ENCODE peak calls at places on chromosomes 2 and 18, in seven cellular contexts. J is brain microvascular endothelial cell; U is kidney epithelial cell; F is cardiac muscle cell; O is breast epithelium; X is body of pancreas; Z is naive thymus-derived CD4-positive, alpha-beta T cell. A is an unnamed sample.

GRCh38 chr2:35298493-35298892 is 1057.1 kb upstream of the CRIM1 start:
- DNase-seq in J (peak), U (peak), F (no peak), O (peak), X (no peak), Z (no peak), A (no peak)

GRCh38 chr2:233816334-233816733 is 38.0 kb downstream of the HJURP start:
- DNase-seq in J (no peak), U (no peak), F (no peak), O (no peak), X (no peak), Z (no peak), A (no peak)

GRCh38 chr2:107108556-107108955 is 222.6 kb upstream of the ST6GAL2 start:
- DNase-seq in J (peak), U (no peak), F (no peak), O (no peak), X (no peak), Z (no peak), A (no peak)

GRCh38 chr2:133130548-133131246 is 437.6 kb downstream of the NCKAP5 start:
- DNase-seq in J (peak), U (no peak), F (no peak), O (no peak), X (no peak), Z (no peak), A (no peak)

GRCh38 chr2:3257166-3257565 is 120.5 kb downstream of the EIPR1 start:
- DNase-seq in J (peak), U (peak), F (no peak), O (no peak), X (no peak), Z (no peak), A (no peak)

GRCh38 chr2:20506281-20506685 is 59.4 kb downstream of the RHOB start:
- DNase-seq in J (peak), U (no peak), F (no peak), O (no peak), X (no peak), Z (no peak), A (no peak)

GRCh38 chr2:67524236-67524635 is 127.1 kb downstream of the ETAA1 start:
- DNase-seq in J (no peak), U (no peak), F (no peak), O (no peak), X (no peak), Z (no peak), A (no peak)

GRCh38 chr2:9326975-9327374 is 96.4 kb downstream of the ITGB1BP1 start:
- DNase-seq in J (no peak), U (no peak), F (no peak), O (no peak), X (no peak), Z (no peak), A (no peak)

GRCh38 chr2:181679544-181679979 is 755 bp downstream of the NEUROD1 start:
- DNase-seq in J (no peak), U (no peak), F (no peak), O (no peak), X (no peak), Z (no peak), A (no peak)

GRCh38 chr2:101063352-101063751 is 61.3 kb downstream of the RPL31 start:
- DNase-seq in J (peak), U (no peak), F (no peak), O (no peak), X (no peak), Z (no peak), A (peak)

GRCh38 chr18:74631242-74632087 is 33.8 kb downstream of the ZNF407 start:
- DNase-seq in J (peak), U (no peak), F (no peak), O (no peak), X (no peak), Z (peak), A (peak)

GRCh38 chr2:59236723-59237122 is 995.6 kb upstream of the FANCL start:
- DNase-seq in J (no peak), U (no peak), F (no peak), O (no peak), X (no peak), Z (no peak), A (peak)

GRCh38 chr2:207928079-207928478 is 97.2 kb downstream of the PLEKHM3 start:
- DNase-seq in J (no peak), U (no peak), F (no peak), O (no peak), X (no peak), Z (no peak), A (no peak)

GRCh38 chr2:14565666-14566065 is 66.9 kb upstream of the LRATD1 start:
- DNase-seq in J (no peak), U (no peak), F (no peak), O (no peak), X (no peak), Z (no peak), A (no peak)

GRCh38 chr18:3151379-3152264 is 68.1 kb downstream of the MYOM1 start:
- DNase-seq in J (no peak), U (no peak), F (peak), O (no peak), X (no peak), Z (peak), A (no peak)

GRCh38 chr2:148645925-148646559 is 1.5 kb downstream of the EPC2 start:
- DNase-seq in J (peak), U (peak), F (peak), O (peak), X (peak), Z (peak), A (peak)

GRCh38 chr18:76984193-76985155 is 148.1 kb downstream of the MBP start:
- DNase-seq in J (no peak), U (no peak), F (no peak), O (no peak), X (no peak), Z (no peak), A (no peak)

GRCh38 chr2:234722176-234722575 is 225.3 kb upstream of the ARL4C start:
- DNase-seq in J (no peak), U (no peak), F (no peak), O (no peak), X (no peak), Z (no peak), A (no peak)

GRCh38 chr2:159202568-159203071 is 83.9 kb downstream of the WDSUB1 start:
- DNase-seq in J (peak), U (peak), F (no peak), O (no peak), X (peak), Z (no peak), A (peak)

GRCh38 chr2:55782528-55783173 is 89.0 kb upstream of the PNPT1 start:
- DNase-seq in J (no peak), U (no peak), F (no peak), O (no peak), X (no peak), Z (no peak), A (no peak)

GRCh38 chr2:71852141-71852711 is 295.4 kb downstream of the CYP26B1 start:
- DNase-seq in J (no peak), U (no peak), F (no peak), O (no peak), X (no peak), Z (no peak), A (no peak)

GRCh38 chr18:58169472-58169871 is 125.4 kb downstream of the NEDD4L start:
- DNase-seq in J (no peak), U (no peak), F (no peak), O (no peak), X (no peak), Z (no peak), A (no peak)

GRCh38 chr18:58166278-58166844 is 122.3 kb downstream of the NEDD4L start:
- DNase-seq in J (no peak), U (no peak), F (no peak), O (no peak), X (no peak), Z (no peak), A (no peak)

GRCh38 chr18:58167073-58167472 is 123.0 kb downstream of the NEDD4L start:
- DNase-seq in J (no peak), U (no peak), F (no peak), O (no peak), X (no peak), Z (no peak), A (no peak)

GRCh38 chr18:58168221-58168620 is 124.2 kb downstream of the NEDD4L start:
- DNase-seq in J (no peak), U (no peak), F (no peak), O (no peak), X (no peak), Z (no peak), A (no peak)

GRCh38 chr18:58168986-58169385 is 125.0 kb downstream of the NEDD4L start:
- DNase-seq in J (no peak), U (no peak), F (no peak), O (no peak), X (no peak), Z (no peak), A (no peak)
- H3K4me3 ChIP-seq in J (no peak), U (no peak), F (no peak), O (no peak), X (no peak), Z (no peak), A (no peak)

DNA sequence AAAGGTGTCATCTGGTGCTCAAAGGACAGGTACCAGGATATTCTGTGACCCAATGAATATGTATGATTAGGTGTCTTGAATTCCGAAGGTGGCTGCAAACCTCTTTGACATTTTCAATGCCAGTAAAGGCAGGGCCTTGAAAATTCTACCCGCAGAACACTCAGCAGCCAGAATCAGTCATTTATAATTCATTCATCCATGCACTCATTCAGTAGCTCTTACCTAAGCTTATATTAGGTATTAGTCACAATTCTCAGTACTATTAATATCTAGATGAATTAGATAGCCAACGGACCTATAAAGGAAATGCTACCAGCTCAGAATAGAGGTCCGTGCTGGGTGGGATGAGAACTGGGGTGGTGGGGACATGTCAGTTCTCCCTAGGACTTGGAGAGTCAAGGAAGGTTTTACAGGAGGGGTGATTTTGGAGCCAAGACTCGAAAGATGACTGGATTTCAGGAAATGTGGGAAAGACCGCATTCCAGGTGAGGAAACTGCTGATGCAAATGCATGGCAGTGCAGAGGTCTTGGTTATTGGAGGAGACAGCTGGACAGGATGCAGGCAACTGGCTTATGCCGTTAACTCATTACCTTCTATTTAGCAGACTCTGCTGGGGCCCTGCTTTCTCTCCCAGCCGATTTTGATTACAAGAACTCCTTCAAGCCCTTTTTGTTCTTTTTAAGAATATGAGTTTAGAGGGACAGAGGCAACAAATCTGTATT is 7.2 kb downstream of the TRIB2 start:
- DNase-seq in J (no peak), U (no peak), F (no peak), O (no peak), X (no peak), Z (no peak), A (no peak)
- H3K4me3 ChIP-seq in J (no peak), U (no peak), F (no peak), O (no peak), X (no peak), Z (no peak), A (no peak)

GRCh38 chr2:63614448-63614968 is 25.7 kb downstream of the MDH1 start:
- DNase-seq in J (no peak), U (peak), F (peak), O (no peak), X (no peak), Z (no peak), A (peak)

GRCh38 chr2:63617360-63617759 is 28.6 kb downstream of the MDH1 start:
- DNase-seq in J (no peak), U (no peak), F (no peak), O (no peak), X (no peak), Z (no peak), A (no peak)

GRCh38 chr2:63614983-63615945 is 26.5 kb downstream of the MDH1 start:
- DNase-seq in J (peak), U (peak), F (peak), O (no peak), X (no peak), Z (no peak), A (peak)

GRCh38 chr2:63619328-63619727 is 30.6 kb downstream of the MDH1 start:
- DNase-seq in J (no peak), U (no peak), F (no peak), O (no peak), X (no peak), Z (no peak), A (no peak)

DNA sequence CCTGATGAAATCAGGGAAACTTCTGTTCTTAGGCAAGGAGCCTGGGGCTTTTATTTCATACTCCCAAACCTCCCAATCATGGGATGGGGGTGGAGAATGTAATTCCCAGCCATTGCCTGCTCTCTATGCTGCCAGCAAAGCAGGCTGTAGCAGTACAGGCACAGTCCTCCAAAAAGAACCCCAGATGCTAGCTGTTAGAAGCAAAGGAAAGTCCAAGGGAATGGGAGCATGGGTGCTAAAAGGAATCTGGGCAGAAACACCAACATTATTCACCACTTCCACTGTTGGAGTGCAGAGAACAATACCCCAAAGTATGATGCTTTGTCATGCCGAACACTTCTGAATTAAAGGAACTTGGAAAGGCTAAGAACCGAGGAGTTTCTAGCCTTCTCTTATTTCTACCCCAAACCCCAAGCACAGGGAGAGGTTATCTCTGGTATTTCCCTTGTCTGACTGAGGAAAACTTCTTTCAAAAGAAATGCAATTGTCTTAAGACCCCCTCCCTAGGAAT is 24.7 kb downstream of the MDH1 start:
- DNase-seq in J (no peak), U (no peak), F (no peak), O (no peak), X (no peak), Z (no peak), A (peak)
- H3K4me3 ChIP-seq in J (no peak), U (no peak), F (no peak), O (no peak), X (no peak), Z (no peak), A (no peak)

DNA sequence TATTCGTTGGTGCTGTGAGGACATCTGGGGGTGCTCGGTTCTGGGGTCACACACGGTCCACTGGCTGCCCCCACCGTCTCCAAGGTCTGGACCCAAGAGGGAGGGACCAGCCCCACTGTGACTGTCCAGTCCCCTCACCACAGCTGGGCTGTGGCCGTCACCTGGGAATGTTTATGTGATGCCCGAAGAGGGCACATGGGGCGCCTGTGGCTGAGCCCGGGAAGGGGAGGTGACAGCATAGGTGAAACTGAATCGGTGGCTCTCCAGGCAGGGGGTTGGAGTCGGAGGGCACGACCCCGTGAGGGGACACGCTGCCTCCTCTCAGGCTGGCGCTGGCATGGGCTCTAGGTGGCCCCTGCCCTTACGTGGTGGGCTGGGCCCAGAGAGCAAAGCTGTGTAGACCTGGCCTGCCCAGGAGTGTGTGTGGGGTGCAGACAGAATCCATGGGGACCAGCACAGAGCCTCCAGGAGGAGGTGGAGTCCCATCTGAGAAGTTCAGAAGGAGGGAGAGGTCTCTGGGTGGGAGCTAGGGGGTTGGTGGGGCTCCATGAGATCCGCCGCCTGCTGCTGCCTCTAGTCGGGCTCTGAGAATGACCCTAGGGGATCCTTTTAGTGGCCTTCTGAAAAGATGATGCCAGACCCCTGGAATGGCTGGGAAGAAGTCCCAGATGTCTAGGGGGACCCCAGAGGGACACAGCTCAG is 1.8 kb downstream of the BOK start:
- DNase-seq in J (no peak), U (no peak), F (no peak), O (no peak), X (no peak), Z (no peak), A (no peak)
- H3K4me3 ChIP-seq in J (peak), U (peak), F (no peak), O (peak), X (no peak), Z (no peak), A (peak)

GRCh38 chr2:65565681-65566080 is 133.3 kb upstream of the SPRED2 start:
- DNase-seq in J (no peak), U (no peak), F (no peak), O (no peak), X (no peak), Z (no peak), A (no peak)

GRCh38 chr2:65564299-65564698 is 131.9 kb upstream of the SPRED2 start:
- DNase-seq in J (no peak), U (no peak), F (no peak), O (no peak), X (no peak), Z (no peak), A (no peak)

GRCh38 chr2:65562890-65563289 is 130.5 kb upstream of the SPRED2 start:
- DNase-seq in J (no peak), U (no peak), F (no peak), O (no peak), X (no peak), Z (no peak), A (no peak)

GRCh38 chr2:65566617-65567016 is 134.2 kb upstream of the SPRED2 start:
- DNase-seq in J (no peak), U (no peak), F (no peak), O (no peak), X (no peak), Z (no peak), A (no peak)
- H3K4me3 ChIP-seq in J (peak), U (no peak), F (no peak), O (no peak), X (no peak), Z (no peak), A (no peak)

GRCh38 chr2:183868707-183869106 is 729.6 kb upstream of the ZNF804A start:
- DNase-seq in J (peak), U (peak), F (no peak), O (no peak), X (no peak), Z (no peak), A (no peak)
- H3K4me3 ChIP-seq in J (no peak), U (no peak), F (no peak), O (no peak), X (no peak), Z (no peak), A (no peak)

GRCh38 chr2:69777778-69778089 is 35.8 kb downstream of the ANXA4 start:
- DNase-seq in J (no peak), U (no peak), F (no peak), O (no peak), X (no peak), Z (no peak), A (no peak)

GRCh38 chr2:69771461-69771860 is 29.5 kb downstream of the ANXA4 start:
- DNase-seq in J (no peak), U (no peak), F (no peak), O (no peak), X (no peak), Z (no peak), A (no peak)

GRCh38 chr2:69776886-69777777 is 35.2 kb downstream of the ANXA4 start:
- DNase-seq in J (no peak), U (no peak), F (no peak), O (no peak), X (no peak), Z (no peak), A (no peak)

GRCh38 chr2:69773201-69773600 is 31.3 kb downstream of the ANXA4 start:
- DNase-seq in J (peak), U (no peak), F (no peak), O (no peak), X (no peak), Z (no peak), A (no peak)

GRCh38 chr2:69774984-69775982 is 33.3 kb downstream of the ANXA4 start:
- DNase-seq in J (peak), U (no peak), F (no peak), O (no peak), X (no peak), Z (peak), A (no peak)
- H3K4me3 ChIP-seq in J (no peak), U (no peak), F (no peak), O (no peak), X (no peak), Z (peak), A (no peak)

GRCh38 chr2:105748564-105748963 is 3.9 kb downstream of the NCK2 start:
- DNase-seq in J (no peak), U (no peak), F (no peak), O (no peak), X (no peak), Z (no peak), A (no peak)
- H3K4me3 ChIP-seq in J (no peak), U (no peak), F (no peak), O (no peak), X (no peak), Z (peak), A (no peak)

A was measured in BJ.